ENCODE peak calls at places on chromosome 1, in seven cellular contexts. W is heart left ventricle, L is MCF 10A, V is A549, P is Panc1, Z is astrocyte of the cerebellum, G is cardiac muscle cell. O is an unnamed sample.

GRCh38 chr1:237444120-237444790 is 402.3 kb downstream of the RYR2 start:
- DNase-seq in W (no peak), L (no peak), V (no peak), P (no peak), Z (no peak), G (no peak), O (no peak)

GRCh38 chr1:19013826-19014548 is 57.5 kb upstream of the IFFO2 start:
- DNase-seq in W (no peak), L (no peak), V (no peak), P (no peak), Z (no peak), G (no peak), O (no peak)

GRCh38 chr1:203990118-203990517 is 82.8 kb upstream of the SOX13 start:
- DNase-seq in W (no peak), L (no peak), V (no peak), P (no peak), Z (no peak), G (no peak), O (no peak)

GRCh38 chr1:62381831-62382505 is 54.9 kb upstream of the USP1 start:
- DNase-seq in W (no peak), L (no peak), V (no peak), P (no peak), Z (peak), G (no peak), O (no peak)

GRCh38 chr1:92784051-92784638 is 763 bp downstream of the EVI5 start:
- DNase-seq in W (peak), L (peak), V (peak), P (no peak), Z (peak), G (peak), O (no peak)

GRCh38 chr1:20484526-20485462 is 1.2 kb downstream of the CAMK2N1 start:
- DNase-seq in W (no peak), L (no peak), V (no peak), P (no peak), Z (no peak), G (no peak), O (peak)

GRCh38 chr1:244371294-244372141 is 80.2 kb downstream of the ADSS2 start:
- DNase-seq in W (no peak), L (peak), V (no peak), P (no peak), Z (no peak), G (no peak), O (no peak)

GRCh38 chr1:183983371-183984105 is 54.0 kb downstream of the COLGALT2 start:
- DNase-seq in W (no peak), L (no peak), V (no peak), P (no peak), Z (no peak), G (peak), O (no peak)

GRCh38 chr1:94025383-94026340 is 95.3 kb downstream of the ABCA4 start:
- DNase-seq in W (no peak), L (peak), V (peak), P (peak), Z (peak), G (peak), O (peak)

GRCh38 chr1:218611916-218612580 is 266.9 kb downstream of the TGFB2 start:
- DNase-seq in W (no peak), L (no peak), V (no peak), P (no peak), Z (no peak), G (no peak), O (no peak)

GRCh38 chr1:219542828-219543518 is 69.9 kb downstream of the ZC3H11B start:
- DNase-seq in W (no peak), L (no peak), V (no peak), P (no peak), Z (peak), G (no peak), O (no peak)

GRCh38 chr1:235068155-235069121 is 60.2 kb downstream of the TOMM20 start:
- DNase-seq in W (no peak), L (peak), V (peak), P (peak), Z (no peak), G (no peak), O (no peak)

GRCh38 chr1:28104866-28105467 is 16.6 kb upstream of the EYA3 start:
- DNase-seq in W (peak), L (peak), V (no peak), P (no peak), Z (no peak), G (peak), O (peak)

GRCh38 chr1:41860214-41860613 is 58.5 kb downstream of the HIVEP3 start:
- DNase-seq in W (no peak), L (no peak), V (no peak), P (no peak), Z (no peak), G (no peak), O (no peak)

GRCh38 chr1:228317891-228318810 is 88.5 kb downstream of the TRIM11 start:
- DNase-seq in W (peak), L (no peak), V (no peak), P (no peak), Z (no peak), G (no peak), O (no peak)

GRCh38 chr1:23505851-23506250 is 21.9 kb upstream of the ASAP3 start:
- DNase-seq in W (no peak), L (no peak), V (no peak), P (no peak), Z (no peak), G (no peak), O (no peak)

GRCh38 chr1:236301080-236301957 is 19.6 kb upstream of the ERO1B start:
- DNase-seq in W (no peak), L (no peak), V (no peak), P (no peak), Z (no peak), G (no peak), O (no peak)

GRCh38 chr1:215198021-215198420 is 115.5 kb downstream of the KCNK2 start:
- DNase-seq in W (no peak), L (no peak), V (no peak), P (no peak), Z (peak), G (no peak), O (no peak)

GRCh38 chr1:29713857-29714256 is 477.5 kb downstream of the PTPRU start:
- DNase-seq in W (no peak), L (peak), V (no peak), P (no peak), Z (no peak), G (no peak), O (no peak)
- TF ChIP-seq CTCF in W (no peak), L (peak), V (no peak), P (peak), Z (peak), G (peak), O (peak)

GRCh38 chr1:4089421-4090175 is 189.5 kb upstream of the C1orf174 start:
- DNase-seq in W (no peak), L (no peak), V (no peak), P (no peak), Z (no peak), G (no peak), O (no peak)
- TF ChIP-seq CTCF in W (no peak), L (no peak), V (no peak), P (no peak), Z (no peak), G (no peak), O (no peak)

DNA sequence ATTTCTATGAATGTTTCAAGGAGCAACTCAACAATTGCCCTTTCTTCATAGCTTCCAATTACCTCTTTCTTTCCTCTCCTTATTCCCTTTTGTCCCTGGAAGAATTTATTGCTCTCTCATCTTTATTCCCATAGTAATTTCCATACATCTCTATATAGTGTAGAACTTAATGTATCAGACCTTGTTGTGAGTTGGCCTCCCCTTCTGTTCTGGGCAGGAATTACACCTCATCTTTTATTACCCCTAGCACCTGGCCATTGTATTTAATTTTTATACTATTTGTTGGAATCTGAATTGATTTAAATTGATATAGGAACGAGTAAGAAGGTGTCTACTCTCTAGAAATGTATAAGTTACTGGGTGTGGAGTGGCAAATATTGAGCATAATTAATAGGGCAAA is 114.5 kb downstream of the CACHD1 start:
- DNase-seq in W (no peak), L (peak), V (no peak), P (no peak), Z (no peak), G (no peak), O (no peak)
- TF ChIP-seq CTCF in W (no peak), L (peak), V (no peak), P (peak), Z (peak), G (peak), O (peak)

DNA sequence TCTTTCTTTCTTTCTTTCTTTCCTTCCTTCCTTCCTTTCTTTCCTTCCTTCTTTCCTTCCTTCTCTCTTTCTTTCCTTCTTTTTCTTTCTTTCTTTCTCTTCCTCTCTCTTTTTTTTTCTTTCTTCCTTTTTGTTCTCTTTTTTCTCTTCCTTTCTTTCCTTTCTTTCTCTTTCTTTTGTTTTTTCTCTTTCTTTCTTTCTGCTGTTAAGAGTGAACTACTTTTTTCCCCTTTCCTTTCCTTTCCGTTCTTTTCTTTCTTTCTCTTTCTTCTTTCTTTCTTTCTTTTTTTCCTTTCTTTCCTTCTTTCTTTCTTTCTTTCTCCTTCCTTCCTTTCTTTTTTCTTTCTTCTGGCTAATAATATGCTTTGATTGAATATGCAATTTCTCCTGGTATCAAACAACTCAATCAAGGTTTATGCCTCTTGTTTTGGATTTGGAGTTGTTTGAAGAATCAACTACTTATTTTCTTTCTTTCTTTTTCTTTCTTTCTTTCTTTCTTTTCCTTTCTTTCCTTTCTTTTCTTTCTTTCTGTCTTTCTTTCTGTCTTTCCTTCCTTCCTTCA is 27.4 kb upstream of the CFHR4 start:
- DNase-seq in W (no peak), L (no peak), V (no peak), P (no peak), Z (no peak), G (no peak), O (no peak)
- TF ChIP-seq CTCF in W (no peak), L (no peak), V (no peak), P (no peak), Z (no peak), G (no peak), O (no peak)

GRCh38 chr1:221939598-221939997 is 197.7 kb upstream of the DUSP10 start:
- DNase-seq in W (no peak), L (no peak), V (no peak), P (no peak), Z (no peak), G (no peak), O (no peak)
- TF ChIP-seq CTCF in W (no peak), L (no peak), V (no peak), P (no peak), Z (no peak), G (no peak), O (no peak)

GRCh38 chr1:4172659-4173599 is 272.9 kb upstream of the C1orf174 start:
- DNase-seq in W (no peak), L (no peak), V (peak), P (no peak), Z (no peak), G (no peak), O (peak)
- TF ChIP-seq CTCF in W (no peak), L (no peak), V (peak), P (no peak), Z (no peak), G (no peak), O (no peak)

DNA sequence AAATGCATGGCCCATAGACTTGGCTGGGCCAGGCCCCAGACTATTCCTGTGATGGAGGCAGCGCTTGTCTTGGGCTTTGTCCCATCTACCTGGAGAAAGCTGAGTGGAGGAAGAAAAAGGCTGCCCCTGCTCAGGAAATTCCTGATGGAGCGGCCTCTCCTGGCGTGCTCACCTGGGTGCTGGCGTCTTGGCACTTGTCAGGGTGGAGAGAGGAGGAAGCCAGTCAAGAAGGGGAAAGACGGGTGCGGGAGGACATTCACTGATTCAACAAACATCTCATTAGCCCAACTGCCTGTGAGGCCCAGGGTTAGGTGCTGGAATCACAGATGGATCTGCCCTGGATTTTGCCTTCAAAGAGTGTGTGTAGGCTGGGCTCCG is 16.1 kb downstream of the ALPL start:
- DNase-seq in W (no peak), L (no peak), V (no peak), P (no peak), Z (no peak), G (no peak), O (no peak)
- TF ChIP-seq CTCF in W (no peak), L (no peak), V (no peak), P (no peak), Z (no peak), G (no peak), O (no peak)